ENCODE peak calls at places on chromosomes 3 and 15, in four cellular contexts. M is HEK293T; Y is stimulated activated CD4-positive, alpha-beta T cell treated with anti-CD3 and anti-CD28 coated beads, Interleukin-1b, Interleukin-23, amount 100 ng/mL, for 24 hours; F is fibroblast of the aortic adventitia. O is an unnamed sample.
A peak's percentile ranks its signal among the peaks of the same experiment; 100 is the strongest.

GRCh38 chr3:88058593-88059379 is at the start of the genes CGGBP1 and ZNF654:
- DNase-seq in M (peak; percentile 91), Y (peak; percentile 97), F (peak; percentile 99), O (peak; percentile 99)

GRCh38 chr3:55511895-55512585 is 24.9 kb upstream of the WNT5A start:
- DNase-seq in M (no peak), Y (no peak), F (peak; percentile 89), O (no peak)

GRCh38 chr3:118963711-118964110 is 70.9 kb downstream of the IGSF11 start:
- DNase-seq in M (no peak), Y (no peak), F (no peak), O (no peak)

GRCh38 chr15:81064253-81064652 is 63.5 kb downstream of the TLNRD1 start:
- DNase-seq in M (no peak), Y (no peak), F (no peak), O (no peak)

GRCh38 chr15:71218272-71218805 is 103.1 kb downstream of the THSD4 start:
- DNase-seq in M (no peak), Y (no peak), F (peak; percentile 83), O (no peak)

GRCh38 chr3:101925564-101925963 is 76.2 kb downstream of the NFKBIZ start:
- DNase-seq in M (no peak), Y (no peak), F (no peak), O (no peak)

GRCh38 chr3:71495708-71496472 is 87.6 kb downstream of the FOXP1 start:
- DNase-seq in M (no peak), Y (no peak), F (peak; percentile 82), O (peak; percentile 59)

GRCh38 chr3:42129014-42129953 is 38.1 kb downstream of the TRAK1 start:
- DNase-seq in M (no peak), Y (no peak), F (no peak), O (no peak)

GRCh38 chr3:173690542-173690941 is 293.0 kb downstream of the NLGN1 start:
- DNase-seq in M (no peak), Y (no peak), F (peak; percentile 13), O (no peak)

GRCh38 chr3:134568790-134569189 is 82.0 kb downstream of the KY start:
- DNase-seq in M (no peak), Y (no peak), F (no peak), O (no peak)

GRCh38 chr3:55085231-55085630 is 157.4 kb upstream of the LRTM1 start:
- DNase-seq in M (no peak), Y (no peak), F (no peak), O (no peak)